ENCODE peak calls at places on chromosomes 3 and 15, in five cellular contexts. One of them, this sample, is unnamed.

GRCh38 chr3:71197841-71198565 is 385.5 kb downstream of the FOXP1 start:
- DNase-seq in DND-41: no peak
- DNase-seq in osteoblast: no peak
- DNase-seq in mammary epithelial cell: no peak
- DNase-seq in stomach: no peak
- DNase-seq in this sample: no peak

GRCh38 chr3:9194509-9195184 is 54.8 kb downstream of the SRGAP3 start:
- DNase-seq in DND-41: no peak
- DNase-seq in osteoblast: no peak
- DNase-seq in mammary epithelial cell: peak; percentile 86
- DNase-seq in stomach: no peak
- DNase-seq in this sample: no peak

GRCh38 chr3:4232798-4233197 is 70.4 kb upstream of the SETMAR start:
- DNase-seq in DND-41: no peak
- DNase-seq in osteoblast: no peak
- DNase-seq in mammary epithelial cell: no peak
- DNase-seq in stomach: no peak
- DNase-seq in this sample: no peak

GRCh38 chr3:11541321-11542303 is 102.1 kb downstream of the VGLL4 start:
- DNase-seq in DND-41: no peak
- DNase-seq in osteoblast: peak; percentile 55
- DNase-seq in mammary epithelial cell: no peak
- DNase-seq in stomach: no peak
- DNase-seq in this sample: no peak

GRCh38 chr3:138608322-138609214 is at the start of gene FAIM:
- DNase-seq in DND-41: peak; percentile 57
- DNase-seq in osteoblast: peak; percentile 94
- DNase-seq in mammary epithelial cell: peak; percentile 68
- DNase-seq in stomach: peak; percentile 71
- DNase-seq in this sample: peak; percentile 69

GRCh38 chr15:88617790-88618189 is 3.4 kb upstream of the AEN start:
- DNase-seq in DND-41: no peak
- DNase-seq in osteoblast: no peak
- DNase-seq in mammary epithelial cell: no peak
- DNase-seq in stomach: no peak
- DNase-seq in this sample: no peak

GRCh38 chr15:52295421-52295991 is at the start of gene MYO5C:
- DNase-seq in DND-41: no peak
- DNase-seq in osteoblast: peak; percentile 87
- DNase-seq in mammary epithelial cell: peak; percentile 56
- DNase-seq in stomach: peak; percentile 95
- DNase-seq in this sample: no peak

GRCh38 chr3:197392961-197393360 is 94.5 kb upstream of the DLG1 start:
- DNase-seq in DND-41: no peak
- DNase-seq in osteoblast: no peak
- DNase-seq in mammary epithelial cell: no peak
- DNase-seq in stomach: no peak
- DNase-seq in this sample: no peak

GRCh38 chr15:65399997-65400396 is 22.2 kb upstream of the IGDCC3 start:
- DNase-seq in DND-41: no peak
- DNase-seq in osteoblast: peak; percentile 54
- DNase-seq in mammary epithelial cell: no peak
- DNase-seq in stomach: no peak
- DNase-seq in this sample: no peak

GRCh38 chr3:127569160-127569559 is 21.4 kb downstream of the TPRA1 start:
- DNase-seq in DND-41: no peak
- DNase-seq in osteoblast: no peak
- DNase-seq in mammary epithelial cell: no peak
- DNase-seq in stomach: no peak
- DNase-seq in this sample: no peak

GRCh38 chr3:149384911-149385321 is 7.5 kb upstream of the TM4SF1 start:
- DNase-seq in DND-41: no peak
- DNase-seq in osteoblast: peak; percentile 95
- DNase-seq in mammary epithelial cell: peak; percentile 88
- DNase-seq in stomach: no peak
- DNase-seq in this sample: no peak

GRCh38 chr15:27095809-27096580 is 125.0 kb downstream of the GABRG3 start:
- DNase-seq in DND-41: no peak
- DNase-seq in osteoblast: no peak
- DNase-seq in mammary epithelial cell: no peak
- DNase-seq in stomach: no peak
- DNase-seq in this sample: no peak

GRCh38 chr3:141402476-141403171 is 34.3 kb downstream of the ZBTB38 start:
- DNase-seq in DND-41: no peak
- DNase-seq in osteoblast: peak; percentile 90
- DNase-seq in mammary epithelial cell: no peak
- DNase-seq in stomach: peak; percentile 67
- DNase-seq in this sample: peak; percentile 35

GRCh38 chr3:128496019-128496601 is 3.1 kb upstream of the GATA2 start:
- DNase-seq in DND-41: no peak
- DNase-seq in osteoblast: no peak
- DNase-seq in mammary epithelial cell: no peak
- DNase-seq in stomach: no peak
- DNase-seq in this sample: no peak

GRCh38 chr3:46719044-46719565 is 1.4 kb upstream of the PRSS50 start:
- DNase-seq in DND-41: peak; percentile 3
- DNase-seq in osteoblast: peak; percentile 80
- DNase-seq in mammary epithelial cell: no peak
- DNase-seq in stomach: peak; percentile 2
- DNase-seq in this sample: no peak

GRCh38 chr15:59199775-59200465 is 6.7 kb upstream of the LDHAL6B start:
- DNase-seq in DND-41: no peak
- DNase-seq in osteoblast: peak; percentile 95
- DNase-seq in mammary epithelial cell: peak; percentile 65
- DNase-seq in stomach: no peak
- DNase-seq in this sample: no peak

GRCh38 chr3:101381809-101382208 is 61.4 kb upstream of the IMPG2 start:
- DNase-seq in DND-41: no peak
- DNase-seq in osteoblast: no peak
- DNase-seq in mammary epithelial cell: peak; percentile 21
- DNase-seq in stomach: no peak
- DNase-seq in this sample: no peak

GRCh38 chr15:45276851-45277250 is 24.8 kb downstream of the SLC28A2 start:
- DNase-seq in DND-41: no peak
- DNase-seq in osteoblast: peak; percentile 78
- DNase-seq in mammary epithelial cell: peak; percentile 18
- DNase-seq in stomach: no peak
- DNase-seq in this sample: no peak

GRCh38 chr3:196186661-196187573 is 24.3 kb downstream of the ZDHHC19 start:
- DNase-seq in DND-41: peak; percentile 45
- DNase-seq in osteoblast: peak; percentile 52
- DNase-seq in mammary epithelial cell: no peak
- DNase-seq in stomach: no peak
- DNase-seq in this sample: peak; percentile 12

GRCh38 chr3:37906734-37907282 is 45.1 kb downstream of the CTDSPL start:
- DNase-seq in DND-41: no peak
- DNase-seq in osteoblast: no peak
- DNase-seq in mammary epithelial cell: no peak
- DNase-seq in stomach: no peak
- DNase-seq in this sample: no peak

GRCh38 chr15:63369766-63370165 is 11.9 kb downstream of the CA12 start:
- DNase-seq in DND-41: no peak
- DNase-seq in osteoblast: no peak
- DNase-seq in mammary epithelial cell: no peak
- DNase-seq in stomach: no peak
- DNase-seq in this sample: no peak

GRCh38 chr15:90306560-90306959 is 41.1 kb downstream of the NGRN start:
- DNase-seq in DND-41: no peak
- DNase-seq in osteoblast: no peak
- DNase-seq in mammary epithelial cell: no peak
- DNase-seq in stomach: no peak
- DNase-seq in this sample: no peak

GRCh38 chr15:69475769-69476358 is 23.2 kb downstream of the RPLP1 start:
- DNase-seq in DND-41: peak; percentile 69
- DNase-seq in osteoblast: peak; percentile 93
- DNase-seq in mammary epithelial cell: peak; percentile 65
- DNase-seq in stomach: peak; percentile 87
- DNase-seq in this sample: peak; percentile 79

GRCh38 chr15:77659350-77660321 is 26.9 kb upstream of the LINGO1 start:
- DNase-seq in DND-41: peak; percentile 70
- DNase-seq in osteoblast: peak; percentile 97
- DNase-seq in mammary epithelial cell: peak; percentile 21
- DNase-seq in stomach: peak; percentile 36
- DNase-seq in this sample: no peak

GRCh38 chr15:77656294-77656693 is 23.6 kb upstream of the LINGO1 start:
- DNase-seq in DND-41: no peak
- DNase-seq in osteoblast: peak; percentile 34
- DNase-seq in mammary epithelial cell: no peak
- DNase-seq in stomach: no peak
- DNase-seq in this sample: no peak

GRCh38 chr15:77657629-77658238 is 25.0 kb upstream of the LINGO1 start:
- DNase-seq in DND-41: no peak
- DNase-seq in osteoblast: no peak
- DNase-seq in mammary epithelial cell: no peak
- DNase-seq in stomach: no peak
- DNase-seq in this sample: no peak

GRCh38 chr15:77653832-77654480 is 21.2 kb upstream of the LINGO1 start:
- DNase-seq in DND-41: no peak
- DNase-seq in osteoblast: no peak
- DNase-seq in mammary epithelial cell: no peak
- DNase-seq in stomach: no peak
- DNase-seq in this sample: no peak

GRCh38 chr15:77654975-77655374 is 22.3 kb upstream of the LINGO1 start:
- DNase-seq in DND-41: peak; percentile 15
- DNase-seq in osteoblast: no peak
- DNase-seq in mammary epithelial cell: no peak
- DNase-seq in stomach: no peak
- DNase-seq in this sample: no peak
- TF ChIP-seq CTCF in DND-41: peak; percentile 47
- TF ChIP-seq CTCF in osteoblast: peak; percentile 37
- TF ChIP-seq CTCF in mammary epithelial cell: peak; percentile 31
- TF ChIP-seq CTCF in stomach: no peak
- TF ChIP-seq CTCF in this sample: no peak

GRCh38 chr3:112813016-112813415 is 33.6 kb downstream of the CD200R1L start:
- DNase-seq in DND-41: no peak
- DNase-seq in osteoblast: no peak
- DNase-seq in mammary epithelial cell: no peak
- DNase-seq in stomach: no peak
- DNase-seq in this sample: no peak

GRCh38 chr3:112810561-112810960 is 36.1 kb downstream of the CD200R1L start:
- DNase-seq in DND-41: no peak
- DNase-seq in osteoblast: no peak
- DNase-seq in mammary epithelial cell: no peak
- DNase-seq in stomach: no peak
- DNase-seq in this sample: no peak

GRCh38 chr3:112811150-112811884 is 35.3 kb downstream of the CD200R1L start:
- DNase-seq in DND-41: no peak
- DNase-seq in osteoblast: no peak
- DNase-seq in mammary epithelial cell: no peak
- DNase-seq in stomach: no peak
- DNase-seq in this sample: no peak

GRCh38 chr3:112813723-112814171 is 32.9 kb downstream of the CD200R1L start:
- DNase-seq in DND-41: no peak
- DNase-seq in osteoblast: no peak
- DNase-seq in mammary epithelial cell: no peak
- DNase-seq in stomach: no peak
- DNase-seq in this sample: no peak

DNA sequence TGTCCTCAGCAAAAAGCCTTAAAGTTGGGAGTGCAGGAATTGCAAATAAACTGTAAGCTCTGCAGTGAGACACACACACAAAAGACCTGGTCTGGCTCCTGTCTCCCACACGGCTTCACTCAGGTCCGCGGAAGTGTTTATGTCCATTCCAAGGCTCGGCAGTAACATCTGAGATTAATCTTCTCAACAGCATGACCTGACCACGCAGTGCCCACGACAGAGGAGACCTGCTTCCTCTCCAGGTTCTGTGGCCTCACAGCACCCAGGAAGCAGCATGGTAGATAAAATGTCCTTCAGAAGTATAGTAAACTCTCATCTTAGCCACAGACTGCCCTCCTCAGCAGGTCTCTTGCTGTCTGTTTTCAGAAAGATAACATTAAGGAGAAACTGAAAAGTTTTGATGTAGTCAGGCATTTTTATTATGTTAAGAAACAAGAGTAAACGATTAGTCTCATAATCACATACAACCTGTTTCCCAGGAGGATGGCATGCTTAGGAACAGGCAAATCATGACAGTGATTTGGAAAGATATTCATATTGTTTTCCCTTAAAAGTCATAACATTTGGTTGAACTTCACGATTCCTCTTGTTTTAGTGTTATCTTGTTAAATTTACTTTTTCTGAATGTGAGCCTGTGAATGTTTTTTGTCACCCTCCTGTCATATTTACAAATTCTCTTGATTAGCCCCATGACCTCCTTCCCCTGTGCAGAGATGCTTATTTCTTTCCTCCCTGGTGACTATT is 34.6 kb downstream of the CD200R1L start:
- DNase-seq in DND-41: no peak
- DNase-seq in osteoblast: no peak
- DNase-seq in mammary epithelial cell: no peak
- DNase-seq in stomach: no peak
- DNase-seq in this sample: no peak
- H3K27ac ChIP-seq in DND-41: no peak overlapping the region
- H3K27ac ChIP-seq in osteoblast: peak overlapping the region; percentile 70
- H3K27ac ChIP-seq in mammary epithelial cell: no peak overlapping the region
- H3K27ac ChIP-seq in stomach: peak overlapping the region; percentile 50
- H3K27ac ChIP-seq in this sample: no peak overlapping the region

GRCh38 chr15:48205981-48206380 is at the start of gene SLC12A1:
- DNase-seq in DND-41: no peak
- DNase-seq in osteoblast: no peak
- DNase-seq in mammary epithelial cell: no peak
- DNase-seq in stomach: no peak
- DNase-seq in this sample: no peak
- H3K9me3 ChIP-seq in DND-41: no peaks in the 10 kb centered on the region
- H3K9me3 ChIP-seq in osteoblast: no peaks in the 10 kb centered on the region
- H3K9me3 ChIP-seq in mammary epithelial cell: no peaks in the 10 kb centered on the region
- H3K9me3 ChIP-seq in stomach: no peaks in the 10 kb centered on the region
- H3K9me3 ChIP-seq in this sample: no peaks in the 10 kb centered on the region

GRCh38 chr3:135966349-135966695 is 794 bp downstream of the PPP2R3A start:
- DNase-seq in DND-41: no peak
- DNase-seq in osteoblast: no peak
- DNase-seq in mammary epithelial cell: no peak
- DNase-seq in stomach: no peak
- DNase-seq in this sample: no peak

GRCh38 chr3:135966875-135967274 is 1.3 kb downstream of the PPP2R3A start:
- DNase-seq in DND-41: no peak
- DNase-seq in osteoblast: peak; percentile 45
- DNase-seq in mammary epithelial cell: no peak
- DNase-seq in stomach: no peak
- DNase-seq in this sample: no peak

GRCh38 chr3:135964160-135964955 is 1.2 kb upstream of the PPP2R3A start:
- DNase-seq in DND-41: no peak
- DNase-seq in osteoblast: no peak
- DNase-seq in mammary epithelial cell: no peak
- DNase-seq in stomach: no peak
- DNase-seq in this sample: no peak

GRCh38 chr3:135965506-135966348 is at the start of gene PPP2R3A:
- DNase-seq in DND-41: no peak
- DNase-seq in osteoblast: peak; percentile 98
- DNase-seq in mammary epithelial cell: peak; percentile 86
- DNase-seq in stomach: peak; percentile 85
- DNase-seq in this sample: peak; percentile 42

DNA sequence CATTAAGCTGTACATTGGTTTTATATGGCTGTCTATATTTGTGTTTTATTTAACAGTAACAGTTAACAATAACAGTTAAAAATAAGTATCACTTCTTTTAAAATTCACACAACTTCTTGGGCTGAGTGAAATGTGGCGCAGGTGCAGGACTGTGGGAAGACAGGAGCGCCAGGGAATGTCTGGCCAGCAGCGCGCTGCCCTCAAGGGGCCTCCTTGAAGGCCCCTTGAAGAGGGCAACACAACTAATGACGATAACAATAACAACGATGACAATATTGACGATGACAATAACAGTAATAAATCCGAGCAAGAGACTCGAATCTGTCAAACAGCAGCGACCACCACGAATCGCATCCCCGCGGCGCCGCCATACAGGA is 411 bp upstream of the PPP2R3A start:
- DNase-seq in DND-41: no peak
- DNase-seq in osteoblast: no peak
- DNase-seq in mammary epithelial cell: no peak
- DNase-seq in stomach: no peak
- DNase-seq in this sample: no peak
- TF ChIP-seq CTCF in DND-41: no peak
- TF ChIP-seq CTCF in osteoblast: no peak
- TF ChIP-seq CTCF in mammary epithelial cell: no peak
- TF ChIP-seq CTCF in stomach: no peak
- TF ChIP-seq CTCF in this sample: no peak

This sample was measured in CD4-positive, alpha-beta T cell.